ENCODE peak calls at places on chromosomes 11 and 22, in eight cellular contexts. L is anterior cingulate cortex; A is stimulated activated CD4-positive, alpha-beta T cell treated with anti-CD3 and anti-CD28 coated beads, TNF-alpha, amount 100 ng/mL, for 24 hours; Z is caudate nucleus; F is effector CD4-positive, alpha-beta T cell; S is COR-L47; B is CD4-positive, alpha-beta T cell; T is activated naive CD8-positive, alpha-beta T cell treated with anti-CD3 and anti-CD28 coated beads, Interleukin-2, amount 50 U/mL, for 24 hours. V is an unnamed sample.

GRCh38 chr11:78417175-78417887 is at the start of gene GAB2:
- DNase-seq in L (no peak), A (no peak), Z (no peak), F (peak), S (peak), B (peak), T (no peak), V (no peak)

GRCh38 chr11:72776844-72777754 is 16.7 kb downstream of the STARD10 start:
- DNase-seq in L (peak), A (no peak), Z (peak), F (no peak), S (no peak), B (no peak), T (no peak), V (peak)

GRCh38 chr22:23245045-23245798 is 64.9 kb downstream of the BCR start:
- DNase-seq in L (no peak), A (no peak), Z (no peak), F (no peak), S (no peak), B (no peak), T (peak), V (no peak)

GRCh38 chr22:48824673-48825651 is 1002.7 kb downstream of the BRD1 start:
- DNase-seq in L (no peak), A (no peak), Z (no peak), F (no peak), S (peak), B (no peak), T (no peak), V (no peak)

GRCh38 chr11:114120606-114121005 is 61.1 kb downstream of the ZBTB16 start:
- DNase-seq in L (no peak), A (no peak), Z (no peak), F (no peak), S (no peak), B (no peak), T (no peak), V (no peak)

GRCh38 chr11:68658097-68658496 is 26.2 kb upstream of the GAL start:
- DNase-seq in L (no peak), A (no peak), Z (no peak), F (no peak), S (no peak), B (no peak), T (no peak), V (no peak)

GRCh38 chr11:64296830-64297721 is 3.1 kb upstream of the CATSPERZ start:
- DNase-seq in L (no peak), A (no peak), Z (no peak), F (no peak), S (no peak), B (no peak), T (no peak), V (no peak)

GRCh38 chr11:32149748-32150147 is 58.9 kb downstream of the RCN1 start:
- DNase-seq in L (no peak), A (no peak), Z (no peak), F (no peak), S (no peak), B (no peak), T (no peak), V (no peak)

GRCh38 chr11:122984186-122985011 is 2.8 kb upstream of the BSX start:
- DNase-seq in L (no peak), A (no peak), Z (no peak), F (no peak), S (peak), B (no peak), T (no peak), V (no peak)

GRCh38 chr11:9139628-9140357 is 48.4 kb upstream of the SCUBE2 start:
- DNase-seq in L (no peak), A (no peak), Z (no peak), F (no peak), S (no peak), B (no peak), T (no peak), V (no peak)

GRCh38 chr11:100855466-100856067 is 168.5 kb downstream of the ARHGAP42 start:
- DNase-seq in L (no peak), A (no peak), Z (no peak), F (no peak), S (peak), B (no peak), T (no peak), V (no peak)

GRCh38 chr11:3166268-3167142 is 1.4 kb upstream of the OSBPL5 start:
- DNase-seq in L (no peak), A (no peak), Z (no peak), F (no peak), S (peak), B (no peak), T (no peak), V (no peak)

GRCh38 chr11:86460461-86461404 is 86.0 kb downstream of the CCDC81 start:
- DNase-seq in L (no peak), A (no peak), Z (no peak), F (no peak), S (no peak), B (no peak), T (no peak), V (no peak)

GRCh38 chr11:115642660-115643059 is 138.4 kb upstream of the CADM1 start:
- DNase-seq in L (no peak), A (no peak), Z (no peak), F (no peak), S (peak), B (no peak), T (no peak), V (no peak)

GRCh38 chr11:117606807-117607206 is 190.2 kb downstream of the DSCAML1 start:
- DNase-seq in L (no peak), A (no peak), Z (no peak), F (no peak), S (no peak), B (no peak), T (no peak), V (no peak)

GRCh38 chr11:86919557-86920210 is 35.5 kb downstream of the FZD4 start:
- DNase-seq in L (peak), A (no peak), Z (no peak), F (no peak), S (peak), B (no peak), T (no peak), V (no peak)

GRCh38 chr11:64543818-64544217 is 47.2 kb upstream of the SLC22A12 start:
- DNase-seq in L (no peak), A (no peak), Z (no peak), F (no peak), S (no peak), B (no peak), T (no peak), V (no peak)

GRCh38 chr11:46352063-46352841 is 5.0 kb downstream of the DGKZ start:
- DNase-seq in L (peak), A (no peak), Z (no peak), F (peak), S (peak), B (peak), T (peak), V (no peak)

GRCh38 chr11:16365456-16366355 is 9.4 kb upstream of the SOX6 start:
- DNase-seq in L (no peak), A (no peak), Z (no peak), F (no peak), S (no peak), B (no peak), T (no peak), V (no peak)

GRCh38 chr11:125305346-125305745 is 140.8 kb downstream of the PKNOX2 start:
- DNase-seq in L (no peak), A (no peak), Z (no peak), F (no peak), S (no peak), B (no peak), T (no peak), V (no peak)

GRCh38 chr11:19672591-19673206 is 39.9 kb upstream of the NAV2 start:
- DNase-seq in L (no peak), A (no peak), Z (no peak), F (no peak), S (no peak), B (no peak), T (no peak), V (no peak)

GRCh38 chr22:29212738-29213137 is 7.0 kb downstream of the EMID1 start:
- DNase-seq in L (no peak), A (no peak), Z (no peak), F (no peak), S (no peak), B (no peak), T (no peak), V (no peak)

GRCh38 chr11:1943576-1943975 is 3.6 kb upstream of the MRPL23 start:
- DNase-seq in L (no peak), A (no peak), Z (no peak), F (no peak), S (no peak), B (no peak), T (no peak), V (no peak)

GRCh38 chr11:1828542-1828941 is 6.2 kb upstream of the SYT8 start:
- DNase-seq in L (no peak), A (no peak), Z (no peak), F (no peak), S (no peak), B (no peak), T (no peak), V (no peak)

GRCh38 chr11:19800162-19800561 is 87.5 kb downstream of the NAV2 start:
- DNase-seq in L (no peak), A (no peak), Z (no peak), F (no peak), S (no peak), B (no peak), T (no peak), V (no peak)

GRCh38 chr22:37546436-37547248 is 13.6 kb upstream of the CDC42EP1 start:
- DNase-seq in L (peak), A (no peak), Z (peak), F (no peak), S (no peak), B (no peak), T (no peak), V (peak)

GRCh38 chr11:27266125-27266524 is 96.9 kb downstream of the CCDC34 start:
- DNase-seq in L (no peak), A (no peak), Z (no peak), F (no peak), S (no peak), B (no peak), T (no peak), V (no peak)

GRCh38 chr11:47083913-47084312 is 92.8 kb downstream of the ARFGAP2 start:
- DNase-seq in L (no peak), A (no peak), Z (no peak), F (no peak), S (no peak), B (no peak), T (no peak), V (no peak)

GRCh38 chr11:72793081-72793451 is 781 bp downstream of the STARD10 start:
- DNase-seq in L (no peak), A (no peak), Z (no peak), F (no peak), S (no peak), B (no peak), T (no peak), V (no peak)

GRCh38 chr11:3213659-3214419 is 4.8 kb downstream of the MRGPRG start:
- DNase-seq in L (no peak), A (no peak), Z (no peak), F (no peak), S (no peak), B (no peak), T (no peak), V (no peak)

GRCh38 chr11:130979386-130979972 is 63.2 kb upstream of the SNX19 start:
- DNase-seq in L (no peak), A (no peak), Z (no peak), F (no peak), S (peak), B (no peak), T (no peak), V (no peak)

GRCh38 chr22:34669001-34669400 is 397.0 kb upstream of the ISX start:
- DNase-seq in L (no peak), A (no peak), Z (no peak), F (no peak), S (no peak), B (no peak), T (no peak), V (no peak)

GRCh38 chr11:73520358-73521061 is 77.4 kb downstream of the FAM168A start:
- DNase-seq in L (no peak), A (no peak), Z (no peak), F (no peak), S (peak), B (no peak), T (no peak), V (no peak)

GRCh38 chr11:83764643-83765042 is 478.5 kb upstream of the CCDC90B start:
- DNase-seq in L (no peak), A (no peak), Z (no peak), F (no peak), S (no peak), B (no peak), T (no peak), V (no peak)

GRCh38 chr11:43699879-43700278 is 19.3 kb downstream of the HSD17B12 start:
- DNase-seq in L (no peak), A (no peak), Z (no peak), F (no peak), S (no peak), B (no peak), T (no peak), V (no peak)

GRCh38 chr11:80462211-80462610 is 1021.4 kb upstream of the TENM4 start:
- DNase-seq in L (no peak), A (no peak), Z (no peak), F (no peak), S (no peak), B (no peak), T (no peak), V (no peak)

GRCh38 chr11:73795925-73796632 is 8.4 kb downstream of the MRPL48 start:
- DNase-seq in L (peak), A (no peak), Z (peak), F (no peak), S (no peak), B (no peak), T (no peak), V (no peak)

V was measured in hypothalamus.